ENCODE peak calls at places on chromosomes 3 and 15, in seven cellular contexts. I is PC-9; K is colonic mucosa; B is keratinocyte; E is HL-60; G is CD4-positive, alpha-beta memory T cell; J is psoas muscle. F is an unnamed sample.

GRCh38 chr3:108036984-108037741 is 53.7 kb downstream of the CD47 start:
- DNase-seq in I (no peak), K (no peak), B (no peak), E (no peak), G (no peak), J (no peak), F (no peak)

GRCh38 chr15:63487076-63487757 is 17.2 kb upstream of the USP3 start:
- DNase-seq in I (peak; percentile 74), K (peak; percentile 98), B (no peak), E (peak; percentile 91), G (peak; percentile 82), J (peak; percentile 91), F (no peak)

GRCh38 chr3:74613060-74613459 is 1.4 kb downstream of the CNTN3 start:
- DNase-seq in I (no peak), K (no peak), B (no peak), E (no peak), G (no peak), J (no peak), F (peak; percentile 36)

GRCh38 chr3:179450901-179451334 is 352 bp downstream of the GNB4 start:
- DNase-seq in I (no peak), K (peak; percentile 25), B (no peak), E (peak; percentile 37), G (no peak), J (peak; percentile 65), F (no peak)

GRCh38 chr15:39549912-39550311 is 31.0 kb upstream of the THBS1 start:
- DNase-seq in I (no peak), K (no peak), B (no peak), E (no peak), G (no peak), J (peak; percentile 49), F (no peak)

GRCh38 chr3:181558870-181559269 is 152.9 kb upstream of the SOX2 start:
- DNase-seq in I (no peak), K (no peak), B (no peak), E (no peak), G (no peak), J (no peak), F (no peak)

GRCh38 chr15:23648920-23649515 is 1.4 kb upstream of the MAGEL2 start:
- DNase-seq in I (peak; percentile 8), K (peak; percentile 33), B (no peak), E (peak; percentile 12), G (no peak), J (peak; percentile 47), F (no peak)

GRCh38 chr3:94069242-94069813 is 6.5 kb downstream of the NSUN3 start:
- DNase-seq in I (no peak), K (no peak), B (no peak), E (no peak), G (peak; percentile 34), J (no peak), F (no peak)

DNA sequence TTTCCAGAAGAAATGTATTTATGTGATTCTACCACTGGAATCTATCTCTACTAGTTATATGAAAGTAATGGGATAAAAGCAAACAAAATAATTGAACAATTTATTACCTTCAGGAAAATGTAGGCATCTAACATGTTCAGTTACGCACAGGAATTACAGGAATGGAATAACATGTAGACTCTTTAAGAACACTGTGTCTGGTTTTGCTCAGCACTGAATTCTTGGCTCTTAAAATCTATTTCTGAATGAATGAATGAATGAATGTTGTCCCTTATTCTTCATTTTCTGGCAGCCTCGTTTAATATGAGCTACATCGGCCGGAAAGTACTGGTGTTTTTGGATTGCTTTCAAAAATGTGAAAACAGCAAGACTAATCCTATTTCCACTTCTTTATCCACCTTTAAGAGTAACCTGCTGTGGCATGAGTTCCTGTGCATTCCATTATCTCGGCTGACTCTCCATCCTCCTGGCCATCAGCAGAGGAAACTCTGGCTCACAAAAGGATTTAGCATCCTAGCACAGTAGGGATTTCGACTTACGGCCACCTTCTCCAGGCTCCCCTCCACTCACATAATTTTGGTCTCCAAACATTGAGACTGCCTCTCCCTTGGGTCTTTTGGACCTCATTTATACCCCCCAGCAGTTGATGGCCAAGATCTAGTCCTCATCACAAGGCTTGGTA is 145.4 kb downstream of the FOXP1 start:
- DNase-seq in I (no peak), K (no peak), B (no peak), E (no peak), G (no peak), J (no peak), F (no peak)
- H3K27ac ChIP-seq in I (no peak overlapping the region), K (no peak overlapping the region), B (no peak overlapping the region), E (peak overlapping the region; percentile 96), G (no peak overlapping the region), J (no peak overlapping the region), F (peak overlapping the region; percentile 32)

GRCh38 chr3:44983413-44984040 is 7.5 kb downstream of the EXOSC7 start:
- DNase-seq in I (peak; percentile 45), K (no peak), B (no peak), E (no peak), G (no peak), J (no peak), F (peak; percentile 61)
- H3K27ac ChIP-seq in I (peak overlapping the region; percentile 80), K (no peak overlapping the region), B (peak overlapping the region; percentile 90), E (no peak overlapping the region), G (no peak overlapping the region), J (no peak overlapping the region), F (peak overlapping the region; percentile 78)

DNA sequence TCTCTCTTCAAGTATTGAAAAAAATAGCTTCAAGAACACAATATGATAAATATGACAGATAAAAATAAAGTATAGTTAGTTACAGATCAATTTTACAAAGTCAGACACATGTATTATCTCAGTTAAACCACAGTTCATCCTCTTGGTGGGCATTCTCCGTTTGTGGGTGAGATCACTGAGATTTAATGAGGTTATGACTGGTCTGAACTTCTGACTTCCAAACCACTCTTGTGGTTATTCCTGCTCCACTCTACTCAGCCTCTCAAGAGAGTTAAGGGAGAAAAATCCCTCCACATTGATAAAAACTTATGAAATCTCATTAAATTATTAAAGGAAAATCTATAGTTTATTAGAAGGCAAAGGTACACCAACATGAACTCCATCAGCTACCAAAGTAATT is 229.9 kb upstream of the LRTM1 start:
- DNase-seq in I (no peak), K (no peak), B (no peak), E (no peak), G (no peak), J (no peak), F (no peak)
- H3K27ac ChIP-seq in I (no peak overlapping the region), K (no peak overlapping the region), B (no peak overlapping the region), E (no peak overlapping the region), G (no peak overlapping the region), J (no peak overlapping the region), F (no peak overlapping the region)

DNA sequence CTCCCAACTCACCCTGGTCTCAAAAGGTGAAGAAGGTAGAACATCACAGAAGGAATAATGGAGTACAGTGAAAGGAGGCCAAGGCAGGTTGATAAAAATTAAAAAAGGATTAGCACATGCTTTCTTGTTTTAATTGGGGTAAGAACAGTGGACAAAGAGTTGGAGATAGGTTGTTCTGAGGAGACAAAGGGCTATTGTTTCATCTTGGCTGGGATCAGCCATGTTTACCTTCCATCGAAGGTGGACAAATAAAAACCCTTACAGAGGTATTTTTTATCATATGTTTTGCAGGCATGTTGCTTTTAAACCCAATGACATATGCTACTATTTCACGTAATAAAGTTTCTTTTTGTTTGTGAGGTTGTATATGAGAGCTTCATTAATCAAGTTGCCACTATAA is 12.9 kb downstream of the COMMD2 start:
- DNase-seq in I (no peak), K (no peak), B (no peak), E (no peak), G (no peak), J (no peak), F (no peak)
- H3K27ac ChIP-seq in I (no peak overlapping the region), K (no peak overlapping the region), B (no peak overlapping the region), E (no peak overlapping the region), G (no peak overlapping the region), J (no peak overlapping the region), F (peak overlapping the region; percentile 38)

DNA sequence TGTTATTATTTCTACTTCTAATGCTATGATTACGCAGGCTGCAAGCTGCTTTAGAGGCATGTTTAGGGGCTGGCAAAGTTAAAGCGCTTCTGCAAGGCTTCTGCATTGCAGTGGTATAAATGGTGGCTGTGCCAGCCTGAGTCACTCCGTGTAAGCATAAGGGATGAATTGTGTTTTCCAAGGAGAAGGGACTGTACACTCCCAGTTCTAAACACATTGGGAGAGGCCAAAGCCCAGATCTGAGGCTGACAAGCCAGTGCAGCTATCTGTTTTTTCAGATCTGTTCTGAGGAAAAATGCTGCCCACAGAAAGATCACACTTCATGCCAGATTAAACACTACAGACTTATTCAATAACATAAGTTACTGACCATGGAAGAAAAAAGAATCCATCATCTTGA is 83.8 kb downstream of the PRICKLE2 start:
- DNase-seq in I (no peak), K (no peak), B (no peak), E (no peak), G (no peak), J (no peak), F (no peak)
- H3K27ac ChIP-seq in I (no peak overlapping the region), K (no peak overlapping the region), B (no peak overlapping the region), E (no peak overlapping the region), G (no peak overlapping the region), J (no peak overlapping the region), F (no peak overlapping the region)

GRCh38 chr3:18499256-18499655 is 74.1 kb upstream of the SATB1 start:
- DNase-seq in I (no peak), K (no peak), B (peak; percentile 13), E (peak; percentile 34), G (peak; percentile 28), J (no peak), F (no peak)
- H3K27ac ChIP-seq in I (no peak overlapping the region), K (no peak overlapping the region), B (no peak overlapping the region), E (no peak overlapping the region), G (no peak overlapping the region), J (no peak overlapping the region), F (peak overlapping the region; percentile 12)

DNA sequence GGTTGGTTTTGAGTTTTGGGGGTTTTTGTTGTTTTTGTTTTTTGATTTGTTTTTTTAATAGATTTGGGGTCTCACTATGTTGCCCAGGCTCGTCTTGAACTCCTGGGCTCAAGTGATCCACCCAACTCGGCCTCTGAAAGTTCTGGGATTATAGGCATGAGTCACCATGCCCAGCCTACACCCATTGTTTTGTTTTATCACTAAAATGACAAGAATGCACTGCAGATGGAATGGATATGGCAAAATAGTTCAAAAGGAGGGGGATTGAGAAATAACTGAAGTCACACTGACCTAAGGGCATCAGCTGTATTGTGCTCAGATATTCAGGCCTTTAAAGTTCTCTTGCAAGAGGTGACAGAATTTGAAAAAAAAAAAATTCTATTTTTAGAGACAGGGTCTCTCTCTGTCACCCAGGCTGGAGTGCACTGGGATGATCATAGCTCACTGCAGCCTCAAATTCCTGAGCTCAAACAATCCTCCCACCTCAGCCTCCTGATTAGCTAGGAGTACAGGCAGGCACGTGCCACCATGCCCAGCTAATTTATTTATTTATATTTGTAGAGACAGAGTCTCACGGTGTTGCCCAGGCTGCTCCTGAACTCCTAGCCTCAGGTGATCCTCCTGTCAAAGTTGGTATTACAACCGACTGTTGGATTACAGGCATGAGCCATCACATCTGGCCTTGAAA is 4.4 kb upstream of the RASA2 start:
- DNase-seq in I (peak; percentile 60), K (no peak), B (peak; percentile 70), E (no peak), G (no peak), J (no peak), F (no peak)
- H3K27ac ChIP-seq in I (peak overlapping the region; percentile 38), K (no peak overlapping the region), B (no peak overlapping the region), E (peak overlapping the region; percentile 83), G (no peak overlapping the region), J (no peak overlapping the region), F (peak overlapping the region; percentile 61)

F was measured in epithelial cell of prostate.